ENCODE peak calls at places on chromosome 6, in eight cellular contexts. J, K, W, U, F, Q, N and Y are unnamed samples.

GRCh38 chr6:160081398-160081797 is 40.2 kb upstream of the SLC22A1 start:
- DNase-seq in J (no peak), K (no peak), W (no peak), U (no peak), F (peak), Q (no peak), N (no peak), Y (no peak)

GRCh38 chr6:493840-494239 is 102.3 kb downstream of the IRF4 start:
- DNase-seq in J (no peak), K (no peak), W (no peak), U (no peak), F (no peak), Q (no peak), N (no peak), Y (no peak)

GRCh38 chr6:1872649-1873131 is 263.0 kb downstream of the FOXC1 start:
- DNase-seq in J (peak), K (no peak), W (no peak), U (peak), F (peak), Q (peak), N (no peak), Y (no peak)

GRCh38 chr6:77401231-77401630 is 62.1 kb downstream of the HTR1B start:
- DNase-seq in J (no peak), K (no peak), W (no peak), U (no peak), F (no peak), Q (no peak), N (no peak), Y (no peak)

GRCh38 chr6:139588076-139588639 is 213.7 kb upstream of the CITED2 start:
- DNase-seq in J (peak), K (peak), W (no peak), U (peak), F (no peak), Q (peak), N (peak), Y (peak)

GRCh38 chr6:36624461-36625160 is 30.4 kb downstream of the SRSF3 start:
- DNase-seq in J (no peak), K (no peak), W (no peak), U (no peak), F (no peak), Q (no peak), N (peak), Y (no peak)

GRCh38 chr6:160534050-160534696 is 129.9 kb downstream of the LPA start:
- DNase-seq in J (peak), K (peak), W (peak), U (peak), F (peak), Q (peak), N (peak), Y (peak)

GRCh38 chr6:105879902-105880547 is 206.1 kb upstream of the PRDM1 start:
- DNase-seq in J (no peak), K (no peak), W (no peak), U (no peak), F (no peak), Q (no peak), N (peak), Y (no peak)

GRCh38 chr6:104941694-104942177 is 15.2 kb upstream of the LIN28B start:
- DNase-seq in J (no peak), K (no peak), W (no peak), U (no peak), F (no peak), Q (no peak), N (no peak), Y (no peak)

GRCh38 chr6:12637960-12638641 is 78.5 kb upstream of the PHACTR1 start:
- DNase-seq in J (peak), K (peak), W (peak), U (peak), F (no peak), Q (peak), N (peak), Y (peak)

GRCh38 chr6:89360415-89360999 is 8.0 kb upstream of the UBE2J1 start:
- DNase-seq in J (no peak), K (peak), W (no peak), U (peak), F (no peak), Q (no peak), N (no peak), Y (no peak)

GRCh38 chr6:18148304-18149025 is 6.4 kb downstream of the TPMT start:
- DNase-seq in J (peak), K (no peak), W (no peak), U (peak), F (no peak), Q (peak), N (peak), Y (no peak)